ENCODE peak calls at places on chromosomes 7 and 10, in five cellular contexts. One of them, this sample, is unnamed.

GRCh38 chr7:121755818-121756501 is 117.0 kb upstream of the PTPRZ1 start:
- DNase-seq in Calu3: no peak
- DNase-seq in NCI-H2171 treated with DMSO at 0.1 percent for 48 hours: no peak
- DNase-seq in activated naive CD4-positive, alpha-beta T cell treated with anti-CD3 and anti-CD28 coated beads, Interleukin-2, amount 10 ng/mL, durations not matched to agents 7 days and 5 days: no peak
- DNase-seq in KBM-7: no peak
- DNase-seq in this sample: no peak

GRCh38 chr7:145884716-145885514 is 231.7 kb upstream of the CNTNAP2 start:
- DNase-seq in Calu3: no peak
- DNase-seq in NCI-H2171 treated with DMSO at 0.1 percent for 48 hours: peak; percentile 73
- DNase-seq in KBM-7: peak; percentile 6
- DNase-seq in activated naive CD4-positive, alpha-beta T cell treated with anti-CD3 and anti-CD28 coated beads, Interleukin-2, amount 10 ng/mL, durations not matched to agents 7 days and 5 days: no peak
- DNase-seq in this sample: no peak

GRCh38 chr10:234708-235406 is 99.6 kb downstream of the ZMYND11 start:
- DNase-seq in Calu3: no peak
- DNase-seq in NCI-H2171 treated with DMSO at 0.1 percent for 48 hours: no peak
- DNase-seq in KBM-7: no peak
- DNase-seq in activated naive CD4-positive, alpha-beta T cell treated with anti-CD3 and anti-CD28 coated beads, Interleukin-2, amount 10 ng/mL, durations not matched to agents 7 days and 5 days: no peak
- DNase-seq in this sample: no peak

GRCh38 chr10:44859546-44860285 is 51.4 kb upstream of the TMEM72 start:
- DNase-seq in KBM-7: no peak
- DNase-seq in Calu3: no peak
- DNase-seq in activated naive CD4-positive, alpha-beta T cell treated with anti-CD3 and anti-CD28 coated beads, Interleukin-2, amount 10 ng/mL, durations not matched to agents 7 days and 5 days: no peak
- DNase-seq in NCI-H2171 treated with DMSO at 0.1 percent for 48 hours: no peak
- DNase-seq in this sample: no peak

GRCh38 chr10:44046605-44047004 is 338.3 kb downstream of the CXCL12 start:
- DNase-seq in activated naive CD4-positive, alpha-beta T cell treated with anti-CD3 and anti-CD28 coated beads, Interleukin-2, amount 10 ng/mL, durations not matched to agents 7 days and 5 days: no peak
- DNase-seq in Calu3: no peak
- DNase-seq in KBM-7: no peak
- DNase-seq in NCI-H2171 treated with DMSO at 0.1 percent for 48 hours: no peak
- DNase-seq in this sample: no peak

GRCh38 chr10:4396401-4397283 is 429.4 kb upstream of the AKR1E2 start:
- DNase-seq in Calu3: no peak
- DNase-seq in activated naive CD4-positive, alpha-beta T cell treated with anti-CD3 and anti-CD28 coated beads, Interleukin-2, amount 10 ng/mL, durations not matched to agents 7 days and 5 days: no peak
- DNase-seq in KBM-7: no peak
- DNase-seq in NCI-H2171 treated with DMSO at 0.1 percent for 48 hours: no peak
- DNase-seq in this sample: no peak

GRCh38 chr7:149355390-149356048 is 93.5 kb downstream of the ZNF783 start:
- DNase-seq in NCI-H2171 treated with DMSO at 0.1 percent for 48 hours: peak; percentile 5
- DNase-seq in KBM-7: peak; percentile 10
- DNase-seq in Calu3: peak; percentile 51
- DNase-seq in activated naive CD4-positive, alpha-beta T cell treated with anti-CD3 and anti-CD28 coated beads, Interleukin-2, amount 10 ng/mL, durations not matched to agents 7 days and 5 days: no peak
- DNase-seq in this sample: no peak

GRCh38 chr10:12041766-12042408 is 722 bp downstream of the UPF2 start:
- DNase-seq in KBM-7: peak; percentile 41
- DNase-seq in Calu3: peak; percentile 7
- DNase-seq in NCI-H2171 treated with DMSO at 0.1 percent for 48 hours: no peak
- DNase-seq in activated naive CD4-positive, alpha-beta T cell treated with anti-CD3 and anti-CD28 coated beads, Interleukin-2, amount 10 ng/mL, durations not matched to agents 7 days and 5 days: peak; percentile 51
- DNase-seq in this sample: peak; percentile 54

GRCh38 chr7:74462707-74463100 is 9.0 kb downstream of the GTF2IRD1 start:
- DNase-seq in activated naive CD4-positive, alpha-beta T cell treated with anti-CD3 and anti-CD28 coated beads, Interleukin-2, amount 10 ng/mL, durations not matched to agents 7 days and 5 days: no peak
- DNase-seq in NCI-H2171 treated with DMSO at 0.1 percent for 48 hours: peak; percentile 28
- DNase-seq in KBM-7: no peak
- DNase-seq in Calu3: no peak
- DNase-seq in this sample: no peak

GRCh38 chr10:27998954-27999275 is at the start of gene ODAD2:
- DNase-seq in NCI-H2171 treated with DMSO at 0.1 percent for 48 hours: no peak
- DNase-seq in Calu3: no peak
- DNase-seq in KBM-7: no peak
- DNase-seq in activated naive CD4-positive, alpha-beta T cell treated with anti-CD3 and anti-CD28 coated beads, Interleukin-2, amount 10 ng/mL, durations not matched to agents 7 days and 5 days: no peak
- DNase-seq in this sample: no peak

GRCh38 chr7:137992042-137992737 is 9.7 kb downstream of the CREB3L2 start:
- DNase-seq in KBM-7: no peak
- DNase-seq in activated naive CD4-positive, alpha-beta T cell treated with anti-CD3 and anti-CD28 coated beads, Interleukin-2, amount 10 ng/mL, durations not matched to agents 7 days and 5 days: no peak
- DNase-seq in Calu3: no peak
- DNase-seq in NCI-H2171 treated with DMSO at 0.1 percent for 48 hours: peak; percentile 41
- DNase-seq in this sample: no peak

GRCh38 chr10:96285331-96285752 is 14.0 kb upstream of the BLNK start:
- DNase-seq in activated naive CD4-positive, alpha-beta T cell treated with anti-CD3 and anti-CD28 coated beads, Interleukin-2, amount 10 ng/mL, durations not matched to agents 7 days and 5 days: no peak
- DNase-seq in Calu3: no peak
- DNase-seq in NCI-H2171 treated with DMSO at 0.1 percent for 48 hours: no peak
- DNase-seq in KBM-7: no peak
- DNase-seq in this sample: no peak

GRCh38 chr10:121243899-121244241 is 354.4 kb downstream of the FGFR2 start:
- DNase-seq in Calu3: no peak
- DNase-seq in activated naive CD4-positive, alpha-beta T cell treated with anti-CD3 and anti-CD28 coated beads, Interleukin-2, amount 10 ng/mL, durations not matched to agents 7 days and 5 days: no peak
- DNase-seq in NCI-H2171 treated with DMSO at 0.1 percent for 48 hours: peak; percentile 3
- DNase-seq in KBM-7: no peak
- DNase-seq in this sample: no peak

GRCh38 chr7:151925446-151926335 is 30.6 kb upstream of the GALNTL5 start:
- DNase-seq in Calu3: no peak
- DNase-seq in KBM-7: peak; percentile 81
- DNase-seq in activated naive CD4-positive, alpha-beta T cell treated with anti-CD3 and anti-CD28 coated beads, Interleukin-2, amount 10 ng/mL, durations not matched to agents 7 days and 5 days: no peak
- DNase-seq in NCI-H2171 treated with DMSO at 0.1 percent for 48 hours: peak; percentile 67
- DNase-seq in this sample: no peak

GRCh38 chr7:133081119-133081604 is 728 bp downstream of the CHCHD3 start:
- DNase-seq in Calu3: peak; percentile 9
- DNase-seq in KBM-7: peak; percentile 31
- DNase-seq in NCI-H2171 treated with DMSO at 0.1 percent for 48 hours: no peak
- DNase-seq in activated naive CD4-positive, alpha-beta T cell treated with anti-CD3 and anti-CD28 coated beads, Interleukin-2, amount 10 ng/mL, durations not matched to agents 7 days and 5 days: peak; percentile 35
- DNase-seq in this sample: peak; percentile 23

GRCh38 chr7:79979437-79979836 is 155.2 kb upstream of the GNAI1 start:
- DNase-seq in Calu3: no peak
- DNase-seq in KBM-7: no peak
- DNase-seq in activated naive CD4-positive, alpha-beta T cell treated with anti-CD3 and anti-CD28 coated beads, Interleukin-2, amount 10 ng/mL, durations not matched to agents 7 days and 5 days: no peak
- DNase-seq in NCI-H2171 treated with DMSO at 0.1 percent for 48 hours: no peak
- DNase-seq in this sample: no peak

GRCh38 chr10:86253171-86254072 is 113.2 kb downstream of the GRID1 start:
- DNase-seq in activated naive CD4-positive, alpha-beta T cell treated with anti-CD3 and anti-CD28 coated beads, Interleukin-2, amount 10 ng/mL, durations not matched to agents 7 days and 5 days: no peak
- DNase-seq in KBM-7: no peak
- DNase-seq in Calu3: no peak
- DNase-seq in NCI-H2171 treated with DMSO at 0.1 percent for 48 hours: peak; percentile 73
- DNase-seq in this sample: no peak

GRCh38 chr10:26440091-26440445 is 1.9 kb downstream of the APBB1IP start:
- DNase-seq in KBM-7: no peak
- DNase-seq in Calu3: no peak
- DNase-seq in NCI-H2171 treated with DMSO at 0.1 percent for 48 hours: no peak
- DNase-seq in activated naive CD4-positive, alpha-beta T cell treated with anti-CD3 and anti-CD28 coated beads, Interleukin-2, amount 10 ng/mL, durations not matched to agents 7 days and 5 days: no peak
- DNase-seq in this sample: no peak

GRCh38 chr7:116840256-116840655 is 22.1 kb upstream of the CAPZA2 start:
- DNase-seq in KBM-7: no peak
- DNase-seq in Calu3: no peak
- DNase-seq in activated naive CD4-positive, alpha-beta T cell treated with anti-CD3 and anti-CD28 coated beads, Interleukin-2, amount 10 ng/mL, durations not matched to agents 7 days and 5 days: no peak
- DNase-seq in NCI-H2171 treated with DMSO at 0.1 percent for 48 hours: no peak
- DNase-seq in this sample: no peak

GRCh38 chr7:28855538-28856217 is 102.5 kb downstream of the TRIL start:
- DNase-seq in Calu3: peak; percentile 85
- DNase-seq in activated naive CD4-positive, alpha-beta T cell treated with anti-CD3 and anti-CD28 coated beads, Interleukin-2, amount 10 ng/mL, durations not matched to agents 7 days and 5 days: no peak
- DNase-seq in NCI-H2171 treated with DMSO at 0.1 percent for 48 hours: no peak
- DNase-seq in KBM-7: no peak
- DNase-seq in this sample: no peak

GRCh38 chr10:125124907-125125306 is 35.5 kb downstream of the CTBP2 start:
- DNase-seq in NCI-H2171 treated with DMSO at 0.1 percent for 48 hours: no peak
- DNase-seq in activated naive CD4-positive, alpha-beta T cell treated with anti-CD3 and anti-CD28 coated beads, Interleukin-2, amount 10 ng/mL, durations not matched to agents 7 days and 5 days: no peak
- DNase-seq in Calu3: no peak
- DNase-seq in KBM-7: no peak
- DNase-seq in this sample: no peak

GRCh38 chr7:108051449-108051848 is 48.5 kb upstream of the LAMB1 start:
- DNase-seq in Calu3: no peak
- DNase-seq in activated naive CD4-positive, alpha-beta T cell treated with anti-CD3 and anti-CD28 coated beads, Interleukin-2, amount 10 ng/mL, durations not matched to agents 7 days and 5 days: no peak
- DNase-seq in NCI-H2171 treated with DMSO at 0.1 percent for 48 hours: no peak
- DNase-seq in KBM-7: no peak
- DNase-seq in this sample: no peak

This sample was measured in activated CD8-positive, alpha-beta T cell treated with anti-CD3 and anti-CD28 coated beads, Interleukin-2, amount 10 ng/mL, durations not matched to agents 7 days and 5 days.